ENCODE peak calls at places on chromosomes 11 and 22, in ten cellular contexts. One of them, this sample, is unnamed.

GRCh38 chr22:25372000-25372595 is 152.7 kb downstream of the CRYBB2 start:
- DNase-seq in hepatocyte: no peak
- DNase-seq in CD8-positive, alpha-beta T cell: no peak
- DNase-seq in IMR-90: no peak
- DNase-seq in gastrocnemius medialis: no peak
- DNase-seq in suprapubic skin: no peak
- DNase-seq in cardiac muscle cell: no peak
- DNase-seq in A549: no peak
- DNase-seq in PC-3: no peak
- DNase-seq in HepG2: no peak
- DNase-seq in this sample: no peak

GRCh38 chr11:57761301-57762234 is at the start of gene CTNND1:
- DNase-seq in A549: peak; percentile 99
- DNase-seq in cardiac muscle cell: peak; percentile 95
- DNase-seq in PC-3: peak; percentile 98
- DNase-seq in CD8-positive, alpha-beta T cell: no peak
- DNase-seq in hepatocyte: peak; percentile 95
- DNase-seq in gastrocnemius medialis: peak; percentile 92
- DNase-seq in HepG2: peak; percentile 97
- DNase-seq in suprapubic skin: peak; percentile 92
- DNase-seq in IMR-90: peak; percentile 98
- DNase-seq in this sample: peak; percentile 94

GRCh38 chr11:115892016-115892415 is 387.8 kb upstream of the CADM1 start:
- DNase-seq in gastrocnemius medialis: no peak
- DNase-seq in HepG2: no peak
- DNase-seq in IMR-90: no peak
- DNase-seq in CD8-positive, alpha-beta T cell: no peak
- DNase-seq in A549: no peak
- DNase-seq in suprapubic skin: no peak
- DNase-seq in cardiac muscle cell: no peak
- DNase-seq in PC-3: no peak
- DNase-seq in hepatocyte: no peak
- DNase-seq in this sample: no peak

GRCh38 chr11:32113637-32114203 is 22.8 kb downstream of the RCN1 start:
- DNase-seq in cardiac muscle cell: no peak
- DNase-seq in HepG2: no peak
- DNase-seq in CD8-positive, alpha-beta T cell: no peak
- DNase-seq in suprapubic skin: no peak
- DNase-seq in hepatocyte: no peak
- DNase-seq in gastrocnemius medialis: no peak
- DNase-seq in IMR-90: no peak
- DNase-seq in PC-3: no peak
- DNase-seq in A549: no peak
- DNase-seq in this sample: no peak

GRCh38 chr11:124884869-124885479 is 12.7 kb downstream of the ROBO4 start:
- DNase-seq in HepG2: no peak
- DNase-seq in IMR-90: no peak
- DNase-seq in A549: no peak
- DNase-seq in suprapubic skin: peak; percentile 47
- DNase-seq in hepatocyte: no peak
- DNase-seq in cardiac muscle cell: no peak
- DNase-seq in CD8-positive, alpha-beta T cell: no peak
- DNase-seq in PC-3: no peak
- DNase-seq in gastrocnemius medialis: no peak
- DNase-seq in this sample: no peak

GRCh38 chr11:18749681-18750319 is 23.8 kb upstream of the IGSF22 start:
- DNase-seq in suprapubic skin: no peak
- DNase-seq in CD8-positive, alpha-beta T cell: no peak
- DNase-seq in A549: peak; percentile 53
- DNase-seq in gastrocnemius medialis: no peak
- DNase-seq in HepG2: peak; percentile 25
- DNase-seq in cardiac muscle cell: peak; percentile 11
- DNase-seq in PC-3: peak; percentile 82
- DNase-seq in hepatocyte: peak; percentile 50
- DNase-seq in IMR-90: peak; percentile 75
- DNase-seq in this sample: peak; percentile 51

GRCh38 chr11:128042290-128042751 is 545.0 kb downstream of the ETS1 start:
- DNase-seq in gastrocnemius medialis: no peak
- DNase-seq in cardiac muscle cell: peak; percentile 7
- DNase-seq in hepatocyte: no peak
- DNase-seq in IMR-90: no peak
- DNase-seq in HepG2: no peak
- DNase-seq in suprapubic skin: no peak
- DNase-seq in A549: no peak
- DNase-seq in CD8-positive, alpha-beta T cell: no peak
- DNase-seq in PC-3: peak; percentile 34
- DNase-seq in this sample: no peak

GRCh38 chr11:69534166-69534530 is 52.7 kb downstream of the LINC01488 start:
- DNase-seq in cardiac muscle cell: no peak
- DNase-seq in HepG2: no peak
- DNase-seq in gastrocnemius medialis: no peak
- DNase-seq in hepatocyte: no peak
- DNase-seq in CD8-positive, alpha-beta T cell: no peak
- DNase-seq in suprapubic skin: no peak
- DNase-seq in PC-3: no peak
- DNase-seq in IMR-90: no peak
- DNase-seq in A549: no peak
- DNase-seq in this sample: no peak

GRCh38 chr22:20750461-20751184 is 23.3 kb upstream of the SERPIND1 start:
- DNase-seq in PC-3: peak; percentile 76
- DNase-seq in cardiac muscle cell: peak; percentile 22
- DNase-seq in HepG2: no peak
- DNase-seq in A549: peak; percentile 22
- DNase-seq in CD8-positive, alpha-beta T cell: peak; percentile 17
- DNase-seq in suprapubic skin: no peak
- DNase-seq in hepatocyte: peak; percentile 58
- DNase-seq in gastrocnemius medialis: peak; percentile 78
- DNase-seq in IMR-90: peak; percentile 90
- DNase-seq in this sample: peak; percentile 93

GRCh38 chr11:71207563-71207962 is 44.8 kb downstream of the SHANK2 start:
- DNase-seq in suprapubic skin: no peak
- DNase-seq in HepG2: no peak
- DNase-seq in PC-3: no peak
- DNase-seq in CD8-positive, alpha-beta T cell: no peak
- DNase-seq in hepatocyte: no peak
- DNase-seq in A549: no peak
- DNase-seq in IMR-90: no peak
- DNase-seq in cardiac muscle cell: no peak
- DNase-seq in gastrocnemius medialis: no peak
- DNase-seq in this sample: no peak

GRCh38 chr11:69891421-69892236 is 72.4 kb upstream of the FGF3 start:
- DNase-seq in HepG2: peak; percentile 66
- DNase-seq in cardiac muscle cell: no peak
- DNase-seq in hepatocyte: no peak
- DNase-seq in CD8-positive, alpha-beta T cell: no peak
- DNase-seq in suprapubic skin: no peak
- DNase-seq in IMR-90: peak; percentile 51
- DNase-seq in PC-3: peak; percentile 42
- DNase-seq in gastrocnemius medialis: no peak
- DNase-seq in A549: no peak
- DNase-seq in this sample: no peak

GRCh38 chr22:43310798-43311197 is 32.4 kb downstream of the SCUBE1 start:
- DNase-seq in A549: no peak
- DNase-seq in hepatocyte: no peak
- DNase-seq in IMR-90: no peak
- DNase-seq in cardiac muscle cell: no peak
- DNase-seq in gastrocnemius medialis: no peak
- DNase-seq in HepG2: no peak
- DNase-seq in CD8-positive, alpha-beta T cell: no peak
- DNase-seq in PC-3: no peak
- DNase-seq in suprapubic skin: no peak
- DNase-seq in this sample: no peak

GRCh38 chr11:3609416-3610265 is 32.2 kb downstream of the ART5 start:
- DNase-seq in gastrocnemius medialis: no peak
- DNase-seq in CD8-positive, alpha-beta T cell: no peak
- DNase-seq in A549: peak; percentile 47
- DNase-seq in hepatocyte: peak; percentile 63
- DNase-seq in IMR-90: peak; percentile 37
- DNase-seq in suprapubic skin: no peak
- DNase-seq in HepG2: peak; percentile 13
- DNase-seq in cardiac muscle cell: peak; percentile 59
- DNase-seq in PC-3: peak; percentile 64
- DNase-seq in this sample: no peak

GRCh38 chr11:4118107-4118506 is 23.5 kb downstream of the RRM1 start:
- DNase-seq in hepatocyte: no peak
- DNase-seq in PC-3: no peak
- DNase-seq in cardiac muscle cell: no peak
- DNase-seq in HepG2: no peak
- DNase-seq in A549: no peak
- DNase-seq in suprapubic skin: no peak
- DNase-seq in IMR-90: peak; percentile 63
- DNase-seq in CD8-positive, alpha-beta T cell: no peak
- DNase-seq in gastrocnemius medialis: no peak
- DNase-seq in this sample: no peak

GRCh38 chr11:131408011-131408640 is 37.7 kb downstream of the NTM start:
- DNase-seq in IMR-90: peak; percentile 28
- DNase-seq in gastrocnemius medialis: peak; percentile 9
- DNase-seq in cardiac muscle cell: peak; percentile 27
- DNase-seq in suprapubic skin: no peak
- DNase-seq in hepatocyte: peak; percentile 70
- DNase-seq in HepG2: peak; percentile 38
- DNase-seq in PC-3: peak; percentile 65
- DNase-seq in CD8-positive, alpha-beta T cell: no peak
- DNase-seq in A549: peak; percentile 7
- DNase-seq in this sample: peak; percentile 30

GRCh38 chr22:26097840-26098239 is 71.4 kb upstream of the SEZ6L start:
- DNase-seq in HepG2: no peak
- DNase-seq in PC-3: no peak
- DNase-seq in cardiac muscle cell: no peak
- DNase-seq in hepatocyte: no peak
- DNase-seq in IMR-90: no peak
- DNase-seq in gastrocnemius medialis: no peak
- DNase-seq in A549: no peak
- DNase-seq in CD8-positive, alpha-beta T cell: no peak
- DNase-seq in suprapubic skin: no peak
- DNase-seq in this sample: no peak

DNA sequence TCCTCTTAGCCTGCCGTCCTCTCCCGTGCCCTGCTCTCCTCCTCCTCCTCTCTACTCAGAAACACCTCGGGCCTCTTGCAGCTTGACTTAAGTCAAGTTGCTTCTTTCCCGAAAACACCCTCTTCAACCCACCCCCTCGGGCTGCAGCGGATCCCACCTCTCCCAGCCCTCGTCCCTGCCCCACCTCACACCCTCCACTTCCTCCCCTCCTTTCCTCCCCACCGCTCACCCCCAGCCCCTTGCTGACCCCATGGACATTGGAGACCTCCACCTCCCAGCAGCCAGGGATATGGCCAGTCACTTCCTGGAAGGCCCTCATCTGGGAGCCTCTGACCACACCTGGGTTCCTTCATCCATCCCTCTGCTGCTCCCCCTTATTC is 8.5 kb upstream of the CYTH4 start:
- DNase-seq in suprapubic skin: no peak
- DNase-seq in HepG2: no peak
- DNase-seq in IMR-90: no peak
- DNase-seq in PC-3: no peak
- DNase-seq in hepatocyte: no peak
- DNase-seq in A549: no peak
- DNase-seq in gastrocnemius medialis: no peak
- DNase-seq in cardiac muscle cell: no peak
- DNase-seq in CD8-positive, alpha-beta T cell: no peak
- DNase-seq in this sample: no peak
- H3K27ac ChIP-seq in suprapubic skin: no peak overlapping the region
- H3K27ac ChIP-seq in HepG2: no peak overlapping the region
- H3K27ac ChIP-seq in IMR-90: no peak overlapping the region
- H3K27ac ChIP-seq in PC-3: no peak overlapping the region
- H3K27ac ChIP-seq in hepatocyte: no peak overlapping the region
- H3K27ac ChIP-seq in A549: peak overlapping the region; percentile 70
- H3K27ac ChIP-seq in gastrocnemius medialis: no peak overlapping the region
- H3K27ac ChIP-seq in cardiac muscle cell: no peak overlapping the region
- H3K27ac ChIP-seq in CD8-positive, alpha-beta T cell: no peak overlapping the region
- H3K27ac ChIP-seq in this sample: no peak overlapping the region

GRCh38 chr22:45996241-45997076 is 19.5 kb upstream of the WNT7B start:
- DNase-seq in suprapubic skin: no peak
- DNase-seq in A549: no peak
- DNase-seq in hepatocyte: no peak
- DNase-seq in HepG2: no peak
- DNase-seq in PC-3: no peak
- DNase-seq in IMR-90: peak; percentile 42
- DNase-seq in gastrocnemius medialis: peak; percentile 33
- DNase-seq in CD8-positive, alpha-beta T cell: no peak
- DNase-seq in cardiac muscle cell: no peak
- DNase-seq in this sample: no peak
- H3K4me3 ChIP-seq in suprapubic skin: peak overlapping the region; percentile 9
- H3K4me3 ChIP-seq in A549: no peak overlapping the region
- H3K4me3 ChIP-seq in hepatocyte: no peak overlapping the region
- H3K4me3 ChIP-seq in HepG2: peak overlapping the region; percentile 37
- H3K4me3 ChIP-seq in PC-3: no peak overlapping the region
- H3K4me3 ChIP-seq in IMR-90: no peak overlapping the region
- H3K4me3 ChIP-seq in gastrocnemius medialis: no peak overlapping the region
- H3K4me3 ChIP-seq in CD8-positive, alpha-beta T cell: no peak overlapping the region
- H3K4me3 ChIP-seq in cardiac muscle cell: no peak overlapping the region
- H3K4me3 ChIP-seq in this sample: no peak overlapping the region

GRCh38 chr11:6888830-6889229 is 3.5 kb downstream of the OR2D2 start:
- DNase-seq in suprapubic skin: no peak
- DNase-seq in gastrocnemius medialis: no peak
- DNase-seq in cardiac muscle cell: no peak
- DNase-seq in hepatocyte: no peak
- DNase-seq in A549: no peak
- DNase-seq in HepG2: no peak
- DNase-seq in PC-3: no peak
- DNase-seq in IMR-90: no peak
- DNase-seq in CD8-positive, alpha-beta T cell: no peak
- DNase-seq in this sample: no peak
- H3K27ac ChIP-seq in suprapubic skin: no peak overlapping the region
- H3K27ac ChIP-seq in gastrocnemius medialis: no peak overlapping the region
- H3K27ac ChIP-seq in cardiac muscle cell: no peak overlapping the region
- H3K27ac ChIP-seq in hepatocyte: no peak overlapping the region
- H3K27ac ChIP-seq in A549: no peak overlapping the region
- H3K27ac ChIP-seq in HepG2: no peak overlapping the region
- H3K27ac ChIP-seq in PC-3: no peak overlapping the region
- H3K27ac ChIP-seq in IMR-90: no peak overlapping the region
- H3K27ac ChIP-seq in CD8-positive, alpha-beta T cell: no peak overlapping the region
- H3K27ac ChIP-seq in this sample: no peak overlapping the region

GRCh38 chr22:38338772-38339379 is 21.6 kb upstream of the CSNK1E start:
- DNase-seq in A549: no peak
- DNase-seq in gastrocnemius medialis: no peak
- DNase-seq in PC-3: no peak
- DNase-seq in cardiac muscle cell: no peak
- DNase-seq in hepatocyte: no peak
- DNase-seq in suprapubic skin: peak; percentile 32
- DNase-seq in HepG2: no peak
- DNase-seq in IMR-90: no peak
- DNase-seq in CD8-positive, alpha-beta T cell: no peak
- DNase-seq in this sample: no peak

GRCh38 chr22:38335077-38335476 is 17.8 kb upstream of the CSNK1E start:
- DNase-seq in IMR-90: peak; percentile 49
- DNase-seq in PC-3: peak; percentile 25
- DNase-seq in suprapubic skin: no peak
- DNase-seq in hepatocyte: no peak
- DNase-seq in cardiac muscle cell: no peak
- DNase-seq in HepG2: no peak
- DNase-seq in gastrocnemius medialis: no peak
- DNase-seq in A549: no peak
- DNase-seq in CD8-positive, alpha-beta T cell: no peak
- DNase-seq in this sample: no peak

DNA sequence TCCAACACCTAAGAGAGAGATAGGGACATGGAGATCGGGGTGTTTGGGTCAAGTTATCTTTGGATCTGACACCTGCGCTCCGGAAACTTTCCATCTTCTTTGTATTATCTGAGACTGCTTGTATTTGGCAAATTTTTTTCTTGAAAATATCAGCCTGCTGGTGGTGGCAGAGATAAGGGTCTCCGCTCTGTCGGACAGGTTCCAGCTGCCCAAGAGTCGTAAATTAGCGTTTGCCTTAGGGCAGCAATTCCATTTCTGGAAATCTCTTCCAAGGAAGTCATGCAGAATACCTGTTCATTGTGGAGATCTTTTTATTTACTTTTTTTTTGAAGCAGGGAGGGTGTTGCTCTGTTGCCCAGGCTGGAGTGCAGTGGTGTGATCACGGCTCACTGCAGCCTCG is 19.5 kb upstream of the CSNK1E start:
- DNase-seq in IMR-90: no peak
- DNase-seq in suprapubic skin: no peak
- DNase-seq in A549: no peak
- DNase-seq in cardiac muscle cell: no peak
- DNase-seq in PC-3: no peak
- DNase-seq in CD8-positive, alpha-beta T cell: no peak
- DNase-seq in gastrocnemius medialis: no peak
- DNase-seq in hepatocyte: no peak
- DNase-seq in HepG2: no peak
- DNase-seq in this sample: no peak
- H3K4me3 ChIP-seq in IMR-90: no peak overlapping the region
- H3K4me3 ChIP-seq in suprapubic skin: peak overlapping the region; percentile 53
- H3K4me3 ChIP-seq in A549: peak overlapping the region; percentile 61
- H3K4me3 ChIP-seq in cardiac muscle cell: no peak overlapping the region
- H3K4me3 ChIP-seq in PC-3: peak overlapping the region; percentile 62
- H3K4me3 ChIP-seq in CD8-positive, alpha-beta T cell: peak overlapping the region; percentile 43
- H3K4me3 ChIP-seq in gastrocnemius medialis: peak overlapping the region; percentile 63
- H3K4me3 ChIP-seq in hepatocyte: peak overlapping the region; percentile 28
- H3K4me3 ChIP-seq in HepG2: peak overlapping the region; percentile 68
- H3K4me3 ChIP-seq in this sample: no peak overlapping the region